ENCODE peak calls at places on chromosome 17, in five cellular contexts. One of them, this sample, is unnamed.

GRCh38 chr17:69473801-69474170 is 59.3 kb downstream of the MAP2K6 start:
- DNase-seq in anterior cingulate cortex: no peak
- DNase-seq in stimulated activated naive CD8-positive, alpha-beta T cell treated with anti-CD3 and anti-CD28 coated beads, Interleukin-15, Interleukin-2, amounts not matched to agents 100 U/mL and 50 U/mL, for 24 hours: no peak
- DNase-seq in HCEC 1CT: peak
- DNase-seq in GM19239: no peak
- DNase-seq in this sample: peak

GRCh38 chr17:17044846-17045561 is 2.7 kb downstream of the MPRIP start:
- DNase-seq in GM19239: no peak
- DNase-seq in stimulated activated naive CD8-positive, alpha-beta T cell treated with anti-CD3 and anti-CD28 coated beads, Interleukin-15, Interleukin-2, amounts not matched to agents 100 U/mL and 50 U/mL, for 24 hours: no peak
- DNase-seq in anterior cingulate cortex: no peak
- DNase-seq in HCEC 1CT: peak
- DNase-seq in this sample: peak

GRCh38 chr17:82267575-82268379 is 5.7 kb downstream of the CSNK1D start:
- DNase-seq in anterior cingulate cortex: peak
- DNase-seq in HCEC 1CT: peak
- DNase-seq in GM19239: no peak
- DNase-seq in stimulated activated naive CD8-positive, alpha-beta T cell treated with anti-CD3 and anti-CD28 coated beads, Interleukin-15, Interleukin-2, amounts not matched to agents 100 U/mL and 50 U/mL, for 24 hours: peak
- DNase-seq in this sample: peak

GRCh38 chr17:72445055-72445991 is 324.5 kb downstream of the SOX9 start:
- DNase-seq in GM19239: no peak
- DNase-seq in stimulated activated naive CD8-positive, alpha-beta T cell treated with anti-CD3 and anti-CD28 coated beads, Interleukin-15, Interleukin-2, amounts not matched to agents 100 U/mL and 50 U/mL, for 24 hours: no peak
- DNase-seq in anterior cingulate cortex: peak
- DNase-seq in HCEC 1CT: no peak
- DNase-seq in this sample: no peak

GRCh38 chr17:38449364-38449763 is 21.1 kb downstream of the ARHGAP23 start:
- DNase-seq in anterior cingulate cortex: no peak
- DNase-seq in GM19239: no peak
- DNase-seq in HCEC 1CT: no peak
- DNase-seq in stimulated activated naive CD8-positive, alpha-beta T cell treated with anti-CD3 and anti-CD28 coated beads, Interleukin-15, Interleukin-2, amounts not matched to agents 100 U/mL and 50 U/mL, for 24 hours: no peak
- DNase-seq in this sample: peak

GRCh38 chr17:59329558-59330313 is 1.7 kb upstream of the YPEL2 start:
- DNase-seq in stimulated activated naive CD8-positive, alpha-beta T cell treated with anti-CD3 and anti-CD28 coated beads, Interleukin-15, Interleukin-2, amounts not matched to agents 100 U/mL and 50 U/mL, for 24 hours: peak
- DNase-seq in GM19239: peak
- DNase-seq in anterior cingulate cortex: no peak
- DNase-seq in HCEC 1CT: peak
- DNase-seq in this sample: peak

GRCh38 chr17:68344701-68345136 is 53.4 kb downstream of the ARSG start:
- DNase-seq in GM19239: no peak
- DNase-seq in stimulated activated naive CD8-positive, alpha-beta T cell treated with anti-CD3 and anti-CD28 coated beads, Interleukin-15, Interleukin-2, amounts not matched to agents 100 U/mL and 50 U/mL, for 24 hours: peak
- DNase-seq in anterior cingulate cortex: no peak
- DNase-seq in HCEC 1CT: no peak
- DNase-seq in this sample: no peak

GRCh38 chr17:33169580-33170285 is 123.4 kb downstream of the ASIC2 start:
- DNase-seq in stimulated activated naive CD8-positive, alpha-beta T cell treated with anti-CD3 and anti-CD28 coated beads, Interleukin-15, Interleukin-2, amounts not matched to agents 100 U/mL and 50 U/mL, for 24 hours: no peak
- DNase-seq in anterior cingulate cortex: no peak
- DNase-seq in GM19239: no peak
- DNase-seq in HCEC 1CT: no peak
- DNase-seq in this sample: peak

GRCh38 chr17:57538730-57539456 is 206.2 kb downstream of the CCDC182 start:
- DNase-seq in GM19239: no peak
- DNase-seq in anterior cingulate cortex: no peak
- DNase-seq in stimulated activated naive CD8-positive, alpha-beta T cell treated with anti-CD3 and anti-CD28 coated beads, Interleukin-15, Interleukin-2, amounts not matched to agents 100 U/mL and 50 U/mL, for 24 hours: no peak
- DNase-seq in HCEC 1CT: no peak
- DNase-seq in this sample: no peak

GRCh38 chr17:37802712-37803416 is 58.0 kb upstream of the HNF1B start:
- DNase-seq in stimulated activated naive CD8-positive, alpha-beta T cell treated with anti-CD3 and anti-CD28 coated beads, Interleukin-15, Interleukin-2, amounts not matched to agents 100 U/mL and 50 U/mL, for 24 hours: no peak
- DNase-seq in anterior cingulate cortex: no peak
- DNase-seq in GM19239: no peak
- DNase-seq in HCEC 1CT: no peak
- DNase-seq in this sample: no peak

GRCh38 chr17:16178836-16179235 is 36.5 kb downstream of the NCOR1 start:
- DNase-seq in GM19239: no peak
- DNase-seq in HCEC 1CT: peak
- DNase-seq in anterior cingulate cortex: no peak
- DNase-seq in stimulated activated naive CD8-positive, alpha-beta T cell treated with anti-CD3 and anti-CD28 coated beads, Interleukin-15, Interleukin-2, amounts not matched to agents 100 U/mL and 50 U/mL, for 24 hours: no peak
- DNase-seq in this sample: peak

GRCh38 chr17:45098869-45099616 is 33.3 kb downstream of the PLCD3 start:
- DNase-seq in HCEC 1CT: peak
- DNase-seq in GM19239: peak
- DNase-seq in anterior cingulate cortex: no peak
- DNase-seq in stimulated activated naive CD8-positive, alpha-beta T cell treated with anti-CD3 and anti-CD28 coated beads, Interleukin-15, Interleukin-2, amounts not matched to agents 100 U/mL and 50 U/mL, for 24 hours: peak
- DNase-seq in this sample: peak

GRCh38 chr17:48728232-48729231 is at the start of gene HOXB13:
- DNase-seq in HCEC 1CT: peak
- DNase-seq in GM19239: no peak
- DNase-seq in anterior cingulate cortex: no peak
- DNase-seq in stimulated activated naive CD8-positive, alpha-beta T cell treated with anti-CD3 and anti-CD28 coated beads, Interleukin-15, Interleukin-2, amounts not matched to agents 100 U/mL and 50 U/mL, for 24 hours: peak
- DNase-seq in this sample: peak